ENCODE peak calls at places on chromosomes 7 and 10, in six cellular contexts. One of them, this sample, is unnamed.

GRCh38 chr7:46775776-46776175 is 806.1 kb downstream of the TNS3 start:
- DNase-seq in stimulated activated CD8-positive, alpha-beta memory T cell treated with anti-CD3 and anti-CD28 coated beads, Interleukin-4, amount 100 ng/mL, for 4 hours: no peak
- DNase-seq in posterior vena cava: no peak
- DNase-seq in HFF-Myc: no peak
- DNase-seq in nephron progenitor cell: no peak
- DNase-seq in NCI-H2029: no peak
- DNase-seq in this sample: no peak

GRCh38 chr7:20249924-20250323 is 32.7 kb upstream of the MACC1 start:
- DNase-seq in stimulated activated CD8-positive, alpha-beta memory T cell treated with anti-CD3 and anti-CD28 coated beads, Interleukin-4, amount 100 ng/mL, for 4 hours: no peak
- DNase-seq in posterior vena cava: no peak
- DNase-seq in HFF-Myc: no peak
- DNase-seq in nephron progenitor cell: no peak
- DNase-seq in NCI-H2029: no peak
- DNase-seq in this sample: no peak

GRCh38 chr7:1725199-1725701 is 55.2 kb downstream of the ELFN1 start:
- DNase-seq in stimulated activated CD8-positive, alpha-beta memory T cell treated with anti-CD3 and anti-CD28 coated beads, Interleukin-4, amount 100 ng/mL, for 4 hours: no peak
- DNase-seq in posterior vena cava: no peak
- DNase-seq in HFF-Myc: peak
- DNase-seq in nephron progenitor cell: no peak
- DNase-seq in NCI-H2029: peak
- DNase-seq in this sample: no peak

GRCh38 chr10:69123306-69123746 is 652 bp upstream of the VPS26A start:
- DNase-seq in stimulated activated CD8-positive, alpha-beta memory T cell treated with anti-CD3 and anti-CD28 coated beads, Interleukin-4, amount 100 ng/mL, for 4 hours: no peak
- DNase-seq in posterior vena cava: no peak
- DNase-seq in HFF-Myc: peak
- DNase-seq in nephron progenitor cell: peak
- DNase-seq in NCI-H2029: peak
- DNase-seq in this sample: no peak

GRCh38 chr10:103855424-103855823 is at the start of gene SH3PXD2A:
- DNase-seq in stimulated activated CD8-positive, alpha-beta memory T cell treated with anti-CD3 and anti-CD28 coated beads, Interleukin-4, amount 100 ng/mL, for 4 hours: no peak
- DNase-seq in posterior vena cava: peak
- DNase-seq in HFF-Myc: no peak
- DNase-seq in nephron progenitor cell: peak
- DNase-seq in NCI-H2029: no peak
- DNase-seq in this sample: no peak

GRCh38 chr10:28798428-28798955 is 121.2 kb downstream of the BAMBI start:
- DNase-seq in stimulated activated CD8-positive, alpha-beta memory T cell treated with anti-CD3 and anti-CD28 coated beads, Interleukin-4, amount 100 ng/mL, for 4 hours: no peak
- DNase-seq in posterior vena cava: no peak
- DNase-seq in HFF-Myc: no peak
- DNase-seq in nephron progenitor cell: no peak
- DNase-seq in NCI-H2029: no peak
- DNase-seq in this sample: no peak

GRCh38 chr7:27863866-27864265 is 123.9 kb downstream of the TAX1BP1 start:
- DNase-seq in stimulated activated CD8-positive, alpha-beta memory T cell treated with anti-CD3 and anti-CD28 coated beads, Interleukin-4, amount 100 ng/mL, for 4 hours: no peak
- DNase-seq in posterior vena cava: no peak
- DNase-seq in HFF-Myc: no peak
- DNase-seq in nephron progenitor cell: peak
- DNase-seq in NCI-H2029: no peak
- DNase-seq in this sample: no peak

GRCh38 chr10:32795598-32796183 is 162.3 kb downstream of the ITGB1 start:
- DNase-seq in stimulated activated CD8-positive, alpha-beta memory T cell treated with anti-CD3 and anti-CD28 coated beads, Interleukin-4, amount 100 ng/mL, for 4 hours: no peak
- DNase-seq in posterior vena cava: no peak
- DNase-seq in HFF-Myc: peak
- DNase-seq in nephron progenitor cell: no peak
- DNase-seq in NCI-H2029: no peak
- DNase-seq in this sample: no peak

GRCh38 chr10:58064714-58065528 is 202.8 kb downstream of the IPMK start:
- DNase-seq in stimulated activated CD8-positive, alpha-beta memory T cell treated with anti-CD3 and anti-CD28 coated beads, Interleukin-4, amount 100 ng/mL, for 4 hours: no peak
- DNase-seq in posterior vena cava: no peak
- DNase-seq in HFF-Myc: peak
- DNase-seq in nephron progenitor cell: peak
- DNase-seq in NCI-H2029: no peak
- DNase-seq in this sample: no peak

GRCh38 chr7:31493714-31494181 is 20.1 kb upstream of the ITPRID1 start:
- DNase-seq in stimulated activated CD8-positive, alpha-beta memory T cell treated with anti-CD3 and anti-CD28 coated beads, Interleukin-4, amount 100 ng/mL, for 4 hours: no peak
- DNase-seq in posterior vena cava: no peak
- DNase-seq in HFF-Myc: no peak
- DNase-seq in nephron progenitor cell: no peak
- DNase-seq in NCI-H2029: peak
- DNase-seq in this sample: no peak

GRCh38 chr10:22174442-22174841 is 43.4 kb downstream of the EBLN1 start:
- DNase-seq in stimulated activated CD8-positive, alpha-beta memory T cell treated with anti-CD3 and anti-CD28 coated beads, Interleukin-4, amount 100 ng/mL, for 4 hours: no peak
- DNase-seq in posterior vena cava: no peak
- DNase-seq in HFF-Myc: no peak
- DNase-seq in nephron progenitor cell: no peak
- DNase-seq in NCI-H2029: no peak
- DNase-seq in this sample: no peak

This sample was measured in chondrocyte.